ENCODE peak calls at places on chromosomes 6 and 20, in six cellular contexts. O is GM12878, T is fibroblast of lung, Y is HepG2, G is neuronal stem cell, Q is MM.1S. C is an unnamed sample.

GRCh38 chr6:14328163-14328562 is 210.6 kb downstream of the CD83 start:
- DNase-seq in T (no peak), Y (no peak), Q (no peak), G (no peak), O (no peak), C (no peak)

GRCh38 chr20:1377341-1377871 is 15.4 kb downstream of the FKBP1A start:
- DNase-seq in T (no peak), G (no peak), Y (no peak), O (no peak), Q (no peak), C (no peak)

GRCh38 chr20:11375966-11376365 is 541.7 kb upstream of the BTBD3 start:
- DNase-seq in T (peak), G (no peak), Y (no peak), Q (no peak), O (no peak), C (no peak)

GRCh38 chr6:120774275-120774674 is 560.0 kb downstream of the TBC1D32 start:
- DNase-seq in Q (no peak), T (peak), O (no peak), G (no peak), Y (no peak), C (no peak)

GRCh38 chr6:110334425-110335158 is 23.6 kb downstream of the METTL24 start:
- DNase-seq in Y (no peak), Q (no peak), T (peak), G (no peak), O (no peak), C (no peak)

GRCh38 chr20:24341781-24342180 is 127.6 kb upstream of the SYNDIG1 start:
- DNase-seq in O (no peak), T (no peak), Y (no peak), G (no peak), Q (no peak), C (no peak)

GRCh38 chr20:38418509-38419204 is 16.5 kb downstream of the SNHG17 start:
- DNase-seq in O (no peak), Y (no peak), T (peak), Q (no peak), G (no peak), C (no peak)

GRCh38 chr6:111011360-111012142 is 29.7 kb downstream of the RPF2 start:
- DNase-seq in O (peak), Y (peak), T (peak), Q (peak), G (peak), C (peak)

GRCh38 chr20:45833883-45834796 is 541 bp downstream of the SNX21 start:
- DNase-seq in O (no peak), Q (no peak), G (peak), Y (peak), T (peak), C (no peak)

GRCh38 chr6:3308106-3308505 is 49.4 kb downstream of the PSMG4 start:
- DNase-seq in O (no peak), Y (no peak), T (no peak), G (no peak), Q (no peak), C (no peak)

GRCh38 chr6:25427549-25427948 is 148.4 kb downstream of the CARMIL1 start:
- DNase-seq in T (peak), O (no peak), Y (no peak), G (no peak), Q (no peak), C (no peak)

GRCh38 chr20:52943185-52943841 is 28.8 kb upstream of the TSHZ2 start:
- DNase-seq in Q (no peak), T (peak), O (no peak), Y (peak), G (no peak), C (no peak)

GRCh38 chr20:22838001-22838400 is 197.1 kb upstream of the SSTR4 start:
- DNase-seq in O (no peak), G (no peak), T (no peak), Q (no peak), Y (no peak), C (no peak)

GRCh38 chr6:11459002-11459658 is 78.4 kb upstream of the TMEM170B start:
- DNase-seq in Y (no peak), Q (no peak), O (peak), G (no peak), T (no peak), C (peak)

GRCh38 chr6:24660100-24660499 is 6.6 kb downstream of the TDP2 start:
- DNase-seq in T (no peak), O (no peak), Y (no peak), Q (no peak), G (no peak), C (no peak)

DNA sequence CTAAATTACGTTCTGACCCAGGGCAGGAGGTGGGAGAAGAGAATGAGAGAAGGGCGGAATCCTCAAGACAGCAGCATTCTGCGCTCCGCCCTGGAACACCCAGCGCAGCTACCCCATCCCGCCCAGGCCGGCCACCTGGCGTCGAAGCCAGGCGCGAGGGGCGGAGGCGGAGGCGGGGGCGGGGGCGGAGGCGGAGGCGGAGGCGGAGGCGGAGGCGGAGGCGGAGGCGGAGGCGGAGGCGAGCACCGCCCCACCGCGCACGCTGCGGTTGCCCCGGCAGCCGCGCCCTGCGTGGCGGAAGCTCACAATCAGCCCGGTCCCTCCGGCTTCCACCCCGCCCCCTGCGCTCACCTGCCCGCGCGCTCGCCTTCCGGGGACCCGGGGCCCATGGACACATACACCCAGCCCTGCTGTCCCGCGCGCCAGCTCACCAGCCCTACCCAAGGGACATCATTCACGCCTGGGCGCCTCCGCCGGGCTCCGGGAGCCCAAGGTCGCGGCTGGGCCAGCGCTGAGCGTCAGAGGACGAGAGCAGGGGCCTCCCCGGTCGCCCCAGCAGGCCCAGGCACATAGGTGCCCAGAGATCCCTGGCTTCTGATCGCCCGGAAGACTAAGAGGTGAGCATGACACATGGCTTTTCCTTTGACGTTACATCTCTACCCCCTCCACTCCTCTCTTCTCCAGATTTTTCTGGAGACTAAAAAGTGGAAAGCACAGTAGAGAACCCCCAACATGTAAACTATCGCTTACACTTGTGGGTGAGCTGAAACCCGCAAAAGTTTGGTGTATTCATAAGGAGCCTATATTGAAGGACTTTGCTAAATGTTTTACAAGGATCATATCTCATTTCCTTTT is at the start of gene ANKEF1:
- DNase-seq in T (peak), O (no peak), G (peak), Y (peak), Q (peak), C (peak)
- H2AFZ ChIP-seq in T (peak), O (peak), G (peak), Y (peak), Q (peak), C (peak)

DNA sequence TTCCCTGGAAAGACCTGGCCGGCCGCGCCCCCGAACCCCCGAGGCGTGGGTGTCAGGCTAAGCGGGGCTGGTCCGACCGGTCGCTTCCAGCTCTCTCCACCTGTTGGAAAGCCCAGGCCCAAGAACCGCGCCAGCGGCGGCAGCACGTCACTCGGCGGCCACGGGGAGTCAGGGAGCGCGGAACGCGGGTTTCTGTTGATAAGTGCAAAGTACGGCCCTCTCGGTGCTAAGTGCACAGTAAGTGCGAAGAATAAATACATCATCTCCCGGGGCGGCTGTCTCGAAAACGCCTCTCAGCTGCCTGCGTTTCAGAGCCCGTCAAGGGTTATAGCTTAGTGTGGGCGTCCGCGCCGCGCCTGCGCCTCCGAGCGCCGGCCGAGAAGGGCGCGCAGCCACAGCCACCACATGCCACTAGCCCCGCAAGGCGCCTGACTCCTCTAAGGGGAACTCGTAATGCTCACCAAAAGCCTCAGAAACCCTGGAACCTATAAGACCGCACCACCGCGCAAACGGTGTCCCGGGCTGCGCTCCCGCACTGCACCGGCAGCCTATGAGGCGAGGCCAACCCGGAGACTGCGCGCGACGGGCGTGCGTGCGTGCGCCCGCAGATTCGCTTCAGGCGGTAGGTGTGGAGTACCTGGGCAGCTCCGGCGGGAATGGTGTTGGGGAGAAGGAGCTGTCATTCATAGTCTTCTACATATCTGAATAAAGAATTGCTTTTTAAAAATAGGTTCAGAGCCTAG is 9.2 kb upstream of the TBX18 start:
- DNase-seq in G (peak), Q (peak), T (no peak), O (no peak), Y (no peak), C (no peak)
- H3K4me2 ChIP-seq in G (peak), Q (peak), T (no peak), O (no peak), Y (no peak), C (no peak)

GRCh38 chr6:109071125-109071917 is 23.3 kb downstream of the SESN1 start:
- DNase-seq in O (no peak), Q (no peak), G (no peak), Y (no peak), T (no peak), C (no peak)
- H2AFZ ChIP-seq in O (no peak), Q (no peak), G (no peak), Y (no peak), T (no peak), C (no peak)

DNA sequence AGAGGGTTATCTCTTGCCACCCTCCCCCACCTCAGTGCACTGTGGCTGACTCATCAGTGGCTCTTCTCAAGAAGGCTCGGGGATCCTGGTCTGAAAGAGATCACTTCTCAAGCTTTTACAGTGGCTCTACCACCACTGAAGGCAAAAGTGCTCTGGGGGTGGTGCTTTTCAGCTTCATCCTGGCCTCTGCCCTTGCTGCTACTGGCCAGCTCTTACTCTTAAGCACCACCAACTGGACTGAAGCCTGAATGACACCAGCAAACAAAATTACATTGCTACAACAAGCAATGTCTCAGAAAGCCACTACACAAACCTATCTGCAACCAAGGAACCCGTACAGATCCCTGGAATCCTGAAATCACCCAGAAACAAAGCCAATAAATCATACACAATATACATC is 402.1 kb downstream of the EPHA7 start:
- DNase-seq in T (no peak), Q (peak), O (no peak), G (no peak), Y (peak), C (no peak)
- H3K4me2 ChIP-seq in T (no peak), Q (no peak), O (no peak), G (no peak), Y (no peak), C (no peak)

GRCh38 chr6:39669117-39669690 is 56.0 kb downstream of the KIF6 start:
- DNase-seq in O (no peak), Q (no peak), G (no peak), Y (peak), T (peak), C (no peak)

GRCh38 chr6:39665871-39666270 is 59.3 kb downstream of the KIF6 start:
- DNase-seq in Q (no peak), G (no peak), O (no peak), Y (no peak), T (peak), C (no peak)

GRCh38 chr6:39666706-39667489 is 58.3 kb downstream of the KIF6 start:
- DNase-seq in Y (no peak), T (peak), Q (no peak), G (no peak), O (no peak), C (no peak)

GRCh38 chr6:39670519-39670918 is 54.7 kb downstream of the KIF6 start:
- DNase-seq in O (no peak), T (no peak), Q (no peak), Y (no peak), G (no peak), C (no peak)

GRCh38 chr6:39669943-39670342 is 55.3 kb downstream of the KIF6 start:
- DNase-seq in G (no peak), T (peak), Y (no peak), Q (no peak), O (no peak), C (no peak)
- H2AFZ ChIP-seq in G (no peak), T (no peak), Y (no peak), Q (no peak), O (no peak), C (no peak)

GRCh38 chr6:157530724-157531168 is 149.8 kb downstream of the ZDHHC14 start:
- DNase-seq in Q (no peak), Y (no peak), O (no peak), T (no peak), G (no peak), C (no peak)
- H3K4me2 ChIP-seq in Q (no peak), Y (peak), O (no peak), T (no peak), G (no peak), C (no peak)

GRCh38 chr6:163324928-163325784 is 89.4 kb upstream of the QKI start:
- DNase-seq in Q (no peak), G (no peak), T (peak), Y (peak), O (no peak), C (no peak)
- H2AFZ ChIP-seq in Q (no peak), G (peak), T (no peak), Y (no peak), O (no peak), C (no peak)

C was measured in Karpas-422.